ENCODE peak calls at places on chromosomes 3 and 15, in nine cellular contexts. V is mesenchymal stem cell; S is pancreas; K is CD8-positive, alpha-beta memory T cell; Z is ascending aorta; W is psoas muscle; H is A549; B is naive thymus-derived CD4-positive, alpha-beta T cell; O is Peyer's patch. C is an unnamed sample.

GRCh38 chr3:125310623-125311076 is 64.5 kb downstream of the ZNF148 start:
- DNase-seq in B (peak; percentile 15), O (no peak), V (no peak), H (no peak), Z (no peak), K (peak; percentile 16), S (no peak), W (no peak), C (no peak)

GRCh38 chr15:67761343-67761742 is 64.0 kb upstream of the SKOR1 start:
- DNase-seq in B (no peak), S (no peak), W (no peak), H (no peak), V (no peak), O (no peak), Z (no peak), K (no peak), C (no peak)

GRCh38 chr15:70362911-70363310 is 265.2 kb upstream of the TLE3 start:
- DNase-seq in Z (peak; percentile 63), K (no peak), W (no peak), V (peak; percentile 55), H (no peak), B (no peak), O (no peak), S (peak; percentile 67), C (peak; percentile 15)

GRCh38 chr15:30903497-30904187 is at the start of gene FAN1:
- DNase-seq in K (peak; percentile 54), V (peak; percentile 87), O (peak; percentile 93), H (peak; percentile 94), Z (peak; percentile 92), B (peak; percentile 53), S (peak; percentile 94), W (peak; percentile 92), C (peak; percentile 67)

GRCh38 chr15:93173369-93173768 is 84.4 kb upstream of the RGMA start:
- DNase-seq in Z (no peak), B (no peak), W (no peak), O (no peak), H (no peak), S (no peak), K (no peak), V (no peak), C (peak; percentile 62)

GRCh38 chr3:44649709-44650108 is 1.2 kb downstream of the ZNF35 start:
- DNase-seq in K (no peak), S (no peak), W (no peak), Z (no peak), O (no peak), H (no peak), V (no peak), B (no peak), C (no peak)

GRCh38 chr3:119145500-119146167 is at the start of gene TEX55:
- DNase-seq in W (no peak), O (no peak), Z (no peak), K (no peak), H (peak; percentile 54), V (peak; percentile 39), S (no peak), B (no peak), C (peak; percentile 29)

GRCh38 chr15:84398763-84399701 is 163.5 kb downstream of the GOLGA6L4 start:
- DNase-seq in K (no peak), B (no peak), W (peak; percentile 36), Z (peak; percentile 57), V (no peak), O (peak; percentile 23), S (peak; percentile 48), H (no peak), C (peak; percentile 39)

GRCh38 chr15:61081028-61081322 is 148.1 kb downstream of the RORA start:
- DNase-seq in B (no peak), H (no peak), Z (no peak), K (no peak), W (no peak), O (no peak), V (no peak), S (no peak), C (no peak)

GRCh38 chr3:195753609-195754008 is 32.8 kb downstream of the MUC20 start:
- DNase-seq in Z (no peak), V (no peak), H (no peak), W (peak; percentile 32), S (no peak), O (peak; percentile 30), B (no peak), K (no peak), C (no peak)

GRCh38 chr3:119562307-119562961 is 3.0 kb upstream of the CD80 start:
- DNase-seq in V (peak; percentile 6), O (no peak), Z (no peak), H (no peak), W (no peak), K (peak; percentile 38), S (no peak), B (peak; percentile 9), C (no peak)

GRCh38 chr3:14279706-14280061 is 101.1 kb downstream of the LSM3 start:
- DNase-seq in O (peak; percentile 24), W (no peak), Z (no peak), K (no peak), V (no peak), H (no peak), B (no peak), S (no peak), C (no peak)

GRCh38 chr15:69542028-69542427 is 89.4 kb downstream of the RPLP1 start:
- DNase-seq in B (no peak), V (no peak), O (peak; percentile 16), H (no peak), W (no peak), K (no peak), S (no peak), Z (no peak), C (no peak)

GRCh38 chr15:36334059-36334458 is 245.4 kb upstream of the CDIN1 start:
- DNase-seq in W (no peak), O (no peak), K (no peak), B (no peak), V (peak; percentile 86), H (no peak), S (no peak), Z (no peak), C (peak; percentile 44)
- H3K27ac ChIP-seq in W (no peak overlapping the region), O (no peak overlapping the region), K (no peak overlapping the region), B (no peak overlapping the region), V (peak overlapping the region; percentile 67), H (no peak overlapping the region), S (no peak overlapping the region), Z (no peak overlapping the region), C (peak overlapping the region; percentile 18)

GRCh38 chr15:74336061-74337005 is 31.1 kb downstream of the CYP11A1 start:
- DNase-seq in Z (no peak), S (peak; percentile 26), H (no peak), O (peak; percentile 15), V (no peak), B (no peak), K (no peak), W (no peak), C (no peak)
- H3K4me1 ChIP-seq in Z (no peaks in the 10 kb centered on the region), S (no peaks in the 10 kb centered on the region), H (no peaks in the 10 kb centered on the region), O (no peaks in the 10 kb centered on the region), V (no peaks in the 10 kb centered on the region), B (no peaks in the 10 kb centered on the region), K (no peaks in the 10 kb centered on the region), W (no peaks in the 10 kb centered on the region), C (peaks cover 28% of the 10 kb centered on the region)

DNA sequence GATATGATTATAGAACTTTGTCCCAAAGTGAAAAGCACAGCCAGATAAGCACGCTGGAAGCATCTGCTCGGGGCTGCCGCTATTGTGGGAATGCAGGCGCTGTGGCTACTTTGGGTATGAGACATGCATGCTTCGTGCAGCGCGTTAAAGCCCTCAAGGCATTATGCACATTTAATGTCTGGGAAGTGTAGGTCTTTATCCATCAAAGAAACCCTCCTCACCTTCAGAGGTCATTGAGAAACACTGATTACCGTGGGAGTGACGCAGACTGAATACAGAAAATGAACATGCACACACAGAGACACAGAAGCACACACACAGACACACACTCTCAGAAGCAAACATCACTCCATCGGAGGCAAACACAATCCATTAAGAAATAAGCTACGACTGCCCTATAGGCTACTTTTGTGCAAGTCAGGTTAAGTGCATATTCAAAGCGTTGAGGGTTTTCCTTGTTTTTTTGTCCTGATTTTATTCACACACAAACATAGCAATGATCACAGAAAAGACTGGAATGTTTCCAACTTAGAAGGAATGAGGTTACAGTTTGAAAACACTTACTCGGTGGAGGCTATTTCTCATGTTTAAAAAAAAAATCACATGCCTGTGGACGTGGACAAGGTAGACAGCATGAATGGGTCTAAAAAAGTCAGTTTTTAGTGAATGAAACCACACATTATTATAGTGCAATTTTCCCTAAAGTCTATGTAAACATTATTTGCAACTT is 68.5 kb downstream of the PLCH1 start:
- DNase-seq in V (peak; percentile 10), K (no peak), O (peak; percentile 56), W (peak; percentile 41), H (no peak), B (no peak), Z (no peak), S (peak; percentile 58), C (peak; percentile 45)
- H3K4me3 ChIP-seq in V (peak overlapping the region; percentile 71), K (no peak overlapping the region), O (no peak overlapping the region), W (peak overlapping the region; percentile 39), H (peak overlapping the region; percentile 23), B (no peak overlapping the region), Z (no peak overlapping the region), S (peak overlapping the region; percentile 0), C (peak overlapping the region; percentile 16)

GRCh38 chr3:75906555-75907112 is 121.3 kb upstream of the ZNF717 start:
- DNase-seq in V (peak; percentile 68), K (no peak), S (peak; percentile 62), W (peak; percentile 30), H (no peak), Z (no peak), O (no peak), B (no peak), C (no peak)
- H3K27ac ChIP-seq in V (no peak overlapping the region), K (no peak overlapping the region), S (no peak overlapping the region), W (no peak overlapping the region), H (no peak overlapping the region), Z (no peak overlapping the region), O (no peak overlapping the region), B (no peak overlapping the region), C (no peak overlapping the region)

GRCh38 chr3:85384372-85384771 is 425.6 kb downstream of the CADM2 start:
- DNase-seq in O (no peak), H (no peak), S (no peak), K (no peak), V (no peak), W (no peak), Z (no peak), B (no peak), C (no peak)

GRCh38 chr3:85387913-85388510 is 429.2 kb downstream of the CADM2 start:
- DNase-seq in H (no peak), Z (no peak), S (no peak), O (no peak), B (no peak), K (no peak), V (no peak), W (no peak), C (no peak)
- H3K4me1 ChIP-seq in H (no peaks in the 10 kb centered on the region), Z (no peaks in the 10 kb centered on the region), S (no peaks in the 10 kb centered on the region), O (no peaks in the 10 kb centered on the region), B (no peaks in the 10 kb centered on the region), K (no peaks in the 10 kb centered on the region), V (no peaks in the 10 kb centered on the region), W (no peaks in the 10 kb centered on the region), C (no peaks in the 10 kb centered on the region)

DNA sequence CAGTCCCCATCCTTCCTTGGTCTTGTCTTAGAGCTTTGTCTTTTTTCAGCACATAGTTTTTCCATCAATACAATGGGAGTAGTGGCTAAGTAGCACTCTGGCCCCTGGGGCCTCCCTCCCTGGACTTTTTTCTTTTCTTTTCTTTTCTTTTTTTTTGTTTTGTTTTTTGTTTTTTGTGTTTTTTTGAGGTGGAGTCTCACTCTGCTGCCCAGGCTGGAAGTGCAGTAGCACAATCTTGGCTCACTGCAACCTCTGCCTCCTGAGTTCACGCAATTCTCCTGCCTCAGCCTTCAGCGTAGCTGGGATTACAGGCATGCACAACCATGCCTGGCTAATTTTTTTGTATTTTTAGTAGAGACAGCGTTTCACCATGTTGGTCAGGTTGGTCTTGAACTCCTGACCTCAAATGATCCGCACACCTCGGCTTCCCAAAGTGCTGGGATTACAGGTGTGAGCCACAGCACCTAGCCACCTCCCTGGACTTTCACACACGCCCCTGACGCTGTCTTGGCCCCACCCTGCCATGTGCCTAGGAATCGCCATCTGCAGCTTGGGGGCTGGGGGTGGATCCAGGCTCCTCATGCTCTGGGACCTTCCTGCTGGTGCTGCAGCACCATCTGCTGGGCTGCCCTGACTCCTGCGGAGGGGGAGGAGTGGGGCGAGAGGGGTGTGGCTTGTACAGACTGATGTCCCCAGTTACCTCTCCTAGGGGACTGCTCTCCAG is 2.8 kb downstream of the C15orf39 start:
- DNase-seq in H (peak; percentile 99), K (peak; percentile 81), V (peak; percentile 91), Z (peak; percentile 96), W (peak; percentile 95), O (peak; percentile 95), B (peak; percentile 65), S (peak; percentile 87), C (peak; percentile 93)
- H3K4me3 ChIP-seq in H (peak overlapping the region; percentile 84), K (no peak overlapping the region), V (peak overlapping the region; percentile 91), Z (peak overlapping the region; percentile 96), W (peak overlapping the region; percentile 87), O (peak overlapping the region; percentile 81), B (no peak overlapping the region), S (no peak overlapping the region), C (peak overlapping the region; percentile 97)

C was measured in SJSA1.